ENCODE peak calls at places on chromosomes 13 and 19, in six cellular contexts. B, R, I, S, X and Q are unnamed samples.

GRCh38 chr19:43527860-43528622 is 1.0 kb upstream of the ETHE1 start:
- DNase-seq in B (peak), R (no peak), I (peak), S (no peak), X (no peak), Q (peak)

GRCh38 chr19:13275016-13275722 is 125.0 kb downstream of the IER2 start:
- DNase-seq in B (no peak), R (no peak), I (no peak), S (no peak), X (no peak), Q (no peak)

GRCh38 chr19:5170329-5170745 is 170.3 kb downstream of the PTPRS start:
- DNase-seq in B (no peak), R (peak), I (peak), S (no peak), X (peak), Q (peak)

GRCh38 chr13:107239213-107239612 is 671.3 kb upstream of the ARGLU1 start:
- DNase-seq in B (no peak), R (no peak), I (no peak), S (no peak), X (no peak), Q (no peak)

GRCh38 chr13:102374233-102374632 is 27.6 kb downstream of the FGF14 start:
- DNase-seq in B (no peak), R (no peak), I (no peak), S (no peak), X (no peak), Q (no peak)

GRCh38 chr19:2491130-2491801 is 15.3 kb downstream of the GADD45B start:
- DNase-seq in B (peak), R (no peak), I (no peak), S (peak), X (no peak), Q (peak)

GRCh38 chr13:94967183-94968039 is 255.1 kb upstream of the SOX21 start:
- DNase-seq in B (peak), R (no peak), I (peak), S (no peak), X (no peak), Q (no peak)

GRCh38 chr19:40461669-40462221 is 3.8 kb downstream of the BLVRB start:
- DNase-seq in B (no peak), R (no peak), I (peak), S (peak), X (no peak), Q (no peak)